ENCODE peak calls at places on chromosome 16, in eight cellular contexts. One of them, this sample, is unnamed.

GRCh38 chr16:85329059-85329812 is 217.0 kb upstream of the CIBAR2 start:
- DNase-seq in posterior cingulate gyrus: peak
- DNase-seq in hepatic stellate cell: no peak
- DNase-seq in head of caudate nucleus: no peak
- DNase-seq in mesothelial cell of epicardium: no peak
- DNase-seq in RWPE1: peak
- DNase-seq in retina: peak
- DNase-seq in cardiac muscle cell: no peak
- DNase-seq in this sample: peak

GRCh38 chr16:81618661-81619060 is 160.4 kb upstream of the PLCG2 start:
- DNase-seq in posterior cingulate gyrus: no peak
- DNase-seq in hepatic stellate cell: no peak
- DNase-seq in head of caudate nucleus: no peak
- DNase-seq in mesothelial cell of epicardium: no peak
- DNase-seq in RWPE1: no peak
- DNase-seq in retina: no peak
- DNase-seq in cardiac muscle cell: no peak
- DNase-seq in this sample: no peak

GRCh38 chr16:8753411-8754054 is 43.9 kb downstream of the TMEM186 start:
- DNase-seq in posterior cingulate gyrus: no peak
- DNase-seq in hepatic stellate cell: no peak
- DNase-seq in head of caudate nucleus: no peak
- DNase-seq in mesothelial cell of epicardium: no peak
- DNase-seq in RWPE1: no peak
- DNase-seq in retina: no peak
- DNase-seq in cardiac muscle cell: no peak
- DNase-seq in this sample: no peak

GRCh38 chr16:67993207-67994036 is 5.9 kb downstream of the DPEP2 start:
- DNase-seq in posterior cingulate gyrus: peak
- DNase-seq in hepatic stellate cell: peak
- DNase-seq in head of caudate nucleus: peak
- DNase-seq in mesothelial cell of epicardium: peak
- DNase-seq in RWPE1: peak
- DNase-seq in retina: peak
- DNase-seq in cardiac muscle cell: peak
- DNase-seq in this sample: peak

GRCh38 chr16:71929048-71929447 is 33.7 kb downstream of the IST1 start:
- DNase-seq in posterior cingulate gyrus: no peak
- DNase-seq in hepatic stellate cell: peak
- DNase-seq in head of caudate nucleus: peak
- DNase-seq in mesothelial cell of epicardium: no peak
- DNase-seq in RWPE1: no peak
- DNase-seq in retina: no peak
- DNase-seq in cardiac muscle cell: peak
- DNase-seq in this sample: no peak

GRCh38 chr16:66035096-66035495 is 331.4 kb upstream of the CDH5 start:
- DNase-seq in posterior cingulate gyrus: no peak
- DNase-seq in hepatic stellate cell: no peak
- DNase-seq in head of caudate nucleus: no peak
- DNase-seq in mesothelial cell of epicardium: no peak
- DNase-seq in RWPE1: no peak
- DNase-seq in retina: no peak
- DNase-seq in cardiac muscle cell: no peak
- DNase-seq in this sample: no peak

GRCh38 chr16:9364721-9365693 is 273.6 kb downstream of the HAPSTR1 start:
- DNase-seq in posterior cingulate gyrus: peak
- DNase-seq in hepatic stellate cell: no peak
- DNase-seq in head of caudate nucleus: peak
- DNase-seq in mesothelial cell of epicardium: no peak
- DNase-seq in RWPE1: no peak
- DNase-seq in retina: no peak
- DNase-seq in cardiac muscle cell: no peak
- DNase-seq in this sample: peak

GRCh38 chr16:66248096-66248495 is 118.4 kb upstream of the CDH5 start:
- DNase-seq in posterior cingulate gyrus: no peak
- DNase-seq in hepatic stellate cell: no peak
- DNase-seq in head of caudate nucleus: no peak
- DNase-seq in mesothelial cell of epicardium: no peak
- DNase-seq in RWPE1: no peak
- DNase-seq in retina: no peak
- DNase-seq in cardiac muscle cell: no peak
- DNase-seq in this sample: no peak